ENCODE peak calls at places on chromosomes 2 and 18, in four cellular contexts. G is GM12878, X is HepG2, Q is K562. H is an unnamed sample.

GRCh38 chr2:114389021-114389420 is 53.4 kb upstream of the DPP10 start:
- DNase-seq in G (no peak), X (no peak), Q (no peak), H (no peak)

GRCh38 chr2:64211471-64211870 is 67.3 kb upstream of the PELI1 start:
- DNase-seq in G (no peak), X (no peak), Q (no peak), H (no peak)

GRCh38 chr2:197088694-197089093 is 162.2 kb upstream of the PGAP1 start:
- DNase-seq in G (no peak), X (no peak), Q (no peak), H (no peak)

GRCh38 chr2:193518061-193518817 is 1323.5 kb upstream of the TMEFF2 start:
- DNase-seq in G (no peak), X (no peak), Q (no peak), H (no peak)

GRCh38 chr2:161010503-161010902 is 149.7 kb upstream of the TANK start:
- DNase-seq in G (no peak), X (no peak), Q (no peak), H (peak; percentile 22)

GRCh38 chr2:113858764-113859163 is 31.1 kb upstream of the ACTR3 start:
- DNase-seq in G (no peak), X (no peak), Q (peak; percentile 24), H (no peak)

GRCh38 chr18:55778731-55779460 is 190.9 kb upstream of the TCF4 start:
- DNase-seq in G (no peak), X (no peak), Q (no peak), H (no peak)

GRCh38 chr2:234031207-234031606 is 19.3 kb upstream of the SPP2 start:
- DNase-seq in G (no peak), X (no peak), Q (no peak), H (no peak)

GRCh38 chr2:189024861-189025618 is 50.9 kb downstream of the COL3A1 start:
- DNase-seq in G (no peak), X (peak; percentile 18), Q (peak; percentile 5), H (peak; percentile 37)

GRCh38 chr2:164567335-164567989 is 53.8 kb downstream of the GRB14 start:
- DNase-seq in G (no peak), X (peak; percentile 58), Q (no peak), H (no peak)

GRCh38 chr2:16773080-16773713 is 107.6 kb upstream of the CYRIA start:
- DNase-seq in G (no peak), X (peak; percentile 43), Q (peak; percentile 57), H (peak; percentile 45)

GRCh38 chr2:9004338-9005204 is 1.1 kb upstream of the MBOAT2 start:
- DNase-seq in G (no peak), X (no peak), Q (peak; percentile 38), H (no peak)

GRCh38 chr2:171227066-171227782 is 66.5 kb upstream of the TLK1 start:
- DNase-seq in G (no peak), X (no peak), Q (peak; percentile 65), H (no peak)

GRCh38 chr2:48045613-48046012 is 139.3 kb upstream of the FBXO11 start:
- DNase-seq in G (peak; percentile 12), X (no peak), Q (no peak), H (no peak)

GRCh38 chr18:49020129-49020528 is 69.4 kb upstream of the SMAD7 start:
- DNase-seq in G (no peak), X (no peak), Q (no peak), H (no peak)

GRCh38 chr2:156687715-156688114 is 251.5 kb downstream of the GPD2 start:
- DNase-seq in G (no peak), X (no peak), Q (no peak), H (no peak)

GRCh38 chr2:3466966-3467365 is 52.4 kb downstream of the ADI1 start:
- DNase-seq in G (no peak), X (no peak), Q (no peak), H (no peak)

GRCh38 chr2:44836174-44836573 is 105.3 kb upstream of the SIX3 start:
- DNase-seq in G (peak; percentile 81), X (no peak), Q (no peak), H (no peak)

GRCh38 chr2:44233450-44234128 is 41.7 kb upstream of the SLC3A1 start:
- DNase-seq in G (no peak), X (peak; percentile 79), Q (no peak), H (no peak)

GRCh38 chr2:96869824-96870630 is at the start of gene SEMA4C:
- DNase-seq in G (no peak), X (no peak), Q (peak; percentile 81), H (peak; percentile 59)

GRCh38 chr18:1438458-1438910 is 533.8 kb downstream of the ADCYAP1 start:
- DNase-seq in G (no peak), X (no peak), Q (no peak), H (no peak)

GRCh38 chr2:218221015-218221414 is 4.0 kb downstream of the ARPC2 start:
- DNase-seq in G (no peak), X (no peak), Q (no peak), H (no peak)

GRCh38 chr2:187055463-187055862 is 206.5 kb upstream of the ZSWIM2 start:
- DNase-seq in G (no peak), X (peak; percentile 15), Q (no peak), H (no peak)

GRCh38 chr2:120886967-120887672 is 151.5 kb downstream of the GLI2 start:
- DNase-seq in G (no peak), X (peak; percentile 66), Q (no peak), H (no peak)
- TF ChIP-seq CBFB in G (no peak), X (no peak), Q (no peak), H (no peak)

GRCh38 chr2:97908208-97908676 is 87.5 kb downstream of the TMEM131 start:
- DNase-seq in G (peak; percentile 64), X (no peak), Q (no peak), H (no peak)

GRCh38 chr2:97906309-97906708 is 89.4 kb downstream of the TMEM131 start:
- DNase-seq in G (no peak), X (no peak), Q (no peak), H (no peak)

GRCh38 chr2:97907667-97908066 is 88.1 kb downstream of the TMEM131 start:
- DNase-seq in G (no peak), X (no peak), Q (no peak), H (no peak)

GRCh38 chr2:97901862-97902261 is 93.9 kb downstream of the TMEM131 start:
- DNase-seq in G (no peak), X (no peak), Q (no peak), H (no peak)

GRCh38 chr2:97905294-97905693 is 90.5 kb downstream of the TMEM131 start:
- DNase-seq in G (no peak), X (no peak), Q (no peak), H (no peak)
- TF ChIP-seq CBFB in G (no peak), X (no peak), Q (no peak), H (no peak)

GRCh38 chr2:175030380-175031271 is 25.4 kb upstream of the CHN1 start:
- DNase-seq in G (no peak), X (peak; percentile 77), Q (no peak), H (peak; percentile 61)
- TF ChIP-seq CBFB in G (no peak), X (peak; percentile 22), Q (no peak), H (no peak)

GRCh38 chr2:216714412-216714775 is 19.0 kb upstream of the IGFBP5 start:
- DNase-seq in G (no peak), X (no peak), Q (no peak), H (no peak)

GRCh38 chr2:216717491-216717901 is 22.1 kb upstream of the IGFBP5 start:
- DNase-seq in G (no peak), X (no peak), Q (no peak), H (no peak)

GRCh38 chr2:216716109-216716508 is 20.8 kb upstream of the IGFBP5 start:
- DNase-seq in G (no peak), X (no peak), Q (no peak), H (no peak)

GRCh38 chr2:216710531-216711282 is 15.4 kb upstream of the IGFBP5 start:
- DNase-seq in G (no peak), X (no peak), Q (no peak), H (no peak)

DNA sequence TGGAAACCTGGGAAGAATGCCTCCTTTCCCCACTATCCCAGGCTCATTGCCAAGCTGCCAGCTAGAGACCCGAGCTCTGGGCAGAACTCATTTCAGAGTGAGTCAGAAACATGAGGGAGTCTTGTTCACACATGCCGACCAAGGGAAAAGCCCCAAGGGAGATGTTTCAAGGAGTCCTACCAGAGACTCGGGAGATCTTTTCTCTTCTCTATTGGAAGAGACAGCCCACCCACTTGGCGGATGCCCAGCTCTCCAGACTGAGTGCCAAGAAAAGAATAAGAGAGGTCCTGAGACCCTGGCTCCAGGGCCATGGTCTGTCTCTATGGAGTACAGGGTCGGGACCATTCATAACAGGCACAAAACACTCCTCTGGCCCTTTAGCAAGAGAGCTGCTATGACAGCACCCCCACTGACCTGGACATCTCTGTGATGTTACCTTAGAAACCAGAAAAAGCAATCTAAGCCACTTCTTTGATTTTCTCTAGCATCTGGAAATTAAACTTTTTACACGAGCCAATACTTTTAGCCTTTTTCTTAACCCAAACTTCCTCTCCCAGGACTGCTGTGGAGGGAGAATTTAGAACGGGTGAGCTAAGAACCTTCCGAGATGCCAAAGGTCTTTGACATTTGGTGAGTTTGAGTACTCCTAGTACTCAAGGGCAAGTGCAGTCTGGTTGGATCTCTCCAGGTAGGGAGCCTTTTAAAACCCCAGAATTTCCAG is 18.5 kb upstream of the IGFBP5 start:
- DNase-seq in G (no peak), X (no peak), Q (no peak), H (no peak)
- TF ChIP-seq CBFB in G (no peak), X (no peak), Q (no peak), H (no peak)